ENCODE peak calls at places on chromosome 7, in six cellular contexts. W is A172, R is midbrain, Z is stomach, U is naive B cell, O is MV-4-11. Y is an unnamed sample.

GRCh38 chr7:119514326-119514725 is 758.6 kb upstream of the KCND2 start:
- DNase-seq in W (no peak), Z (no peak), O (no peak), R (no peak), U (no peak), Y (peak)

GRCh38 chr7:99631311-99632109 is 14.8 kb downstream of the ZSCAN25 start:
- DNase-seq in R (no peak), Z (no peak), W (peak), U (no peak), O (peak), Y (peak)

GRCh38 chr7:105352018-105352612 is 36.6 kb downstream of the SRPK2 start:
- DNase-seq in W (peak), U (peak), Z (peak), R (peak), O (peak), Y (peak)

GRCh38 chr7:51224811-51225581 is 91.6 kb downstream of the COBL start:
- DNase-seq in U (no peak), O (no peak), W (peak), R (no peak), Z (peak), Y (peak)

GRCh38 chr7:125316451-125316850 is 386.8 kb upstream of the POT1 start:
- DNase-seq in O (no peak), W (peak), U (no peak), R (peak), Z (no peak), Y (peak)

GRCh38 chr7:46633816-46634215 is 712.7 kb upstream of the IGFBP3 start:
- DNase-seq in Z (no peak), R (no peak), W (no peak), O (no peak), U (no peak), Y (no peak)

GRCh38 chr7:155722118-155722517 is 77.7 kb downstream of the RBM33 start:
- DNase-seq in R (no peak), U (peak), W (no peak), Z (no peak), O (peak), Y (no peak)

GRCh38 chr7:39465055-39465929 is 100.9 kb upstream of the YAE1 start:
- DNase-seq in U (peak), W (peak), R (no peak), O (peak), Z (peak), Y (peak)

GRCh38 chr7:7438851-7439250 is 96.8 kb downstream of the COL28A1 start:
- DNase-seq in W (peak), Z (no peak), U (no peak), R (no peak), O (peak), Y (peak)

GRCh38 chr7:11181590-11181989 is 207.9 kb downstream of the PHF14 start:
- DNase-seq in O (no peak), W (no peak), R (no peak), Z (no peak), U (no peak), Y (no peak)

GRCh38 chr7:12731214-12731656 is 43.8 kb downstream of the ARL4A start:
- DNase-seq in Z (no peak), U (no peak), R (no peak), O (no peak), W (peak), Y (no peak)

GRCh38 chr7:95404316-95404715 is 8.1 kb upstream of the PON3 start:
- DNase-seq in W (no peak), O (no peak), Z (no peak), R (peak), U (no peak), Y (no peak)

GRCh38 chr7:92833024-92833765 is 3.2 kb downstream of the CDK6 start:
- DNase-seq in W (peak), R (peak), Z (peak), O (peak), U (peak), Y (peak)

GRCh38 chr7:74480861-74481417 is 27.2 kb downstream of the GTF2IRD1 start:
- DNase-seq in W (peak), O (peak), R (no peak), Z (peak), U (no peak), Y (no peak)

GRCh38 chr7:140723002-140723401 is 26.5 kb downstream of the NDUFB2 start:
- DNase-seq in W (no peak), O (no peak), Z (no peak), R (no peak), U (no peak), Y (no peak)

Y was measured in PC-3.